ENCODE peak calls at places on chromosomes 16 and 17, in six cellular contexts. One of them, this sample, is unnamed.

GRCh38 chr16:9192746-9193145 is 101.3 kb downstream of the HAPSTR1 start:
- DNase-seq in kidney tubule cell: peak; percentile 86
- DNase-seq in neural crest cell: no peak
- DNase-seq in HL-60: no peak
- DNase-seq in dorsolateral prefrontal cortex: no peak
- DNase-seq in iris pigment epithelial cell: no peak
- DNase-seq in this sample: no peak

GRCh38 chr17:53628011-53628410 is 194.7 kb upstream of the KIF2B start:
- DNase-seq in kidney tubule cell: peak; percentile 80
- DNase-seq in neural crest cell: no peak
- DNase-seq in HL-60: no peak
- DNase-seq in dorsolateral prefrontal cortex: no peak
- DNase-seq in iris pigment epithelial cell: peak; percentile 70
- DNase-seq in this sample: no peak

GRCh38 chr16:71296584-71297133 is 7.5 kb upstream of the CMTR2 start:
- DNase-seq in kidney tubule cell: no peak
- DNase-seq in neural crest cell: no peak
- DNase-seq in HL-60: no peak
- DNase-seq in dorsolateral prefrontal cortex: no peak
- DNase-seq in iris pigment epithelial cell: no peak
- DNase-seq in this sample: no peak

GRCh38 chr17:1362065-1362848 is 37.8 kb downstream of the YWHAE start:
- DNase-seq in kidney tubule cell: no peak
- DNase-seq in neural crest cell: no peak
- DNase-seq in HL-60: no peak
- DNase-seq in dorsolateral prefrontal cortex: no peak
- DNase-seq in iris pigment epithelial cell: no peak
- DNase-seq in this sample: no peak

GRCh38 chr17:76735586-76736348 is 1.4 kb downstream of the SRSF2 start:
- DNase-seq in kidney tubule cell: peak; percentile 20
- DNase-seq in neural crest cell: no peak
- DNase-seq in HL-60: no peak
- DNase-seq in dorsolateral prefrontal cortex: no peak
- DNase-seq in iris pigment epithelial cell: no peak
- DNase-seq in this sample: no peak

GRCh38 chr16:58614212-58614611 is 15.4 kb downstream of the CNOT1 start:
- DNase-seq in kidney tubule cell: no peak
- DNase-seq in neural crest cell: no peak
- DNase-seq in HL-60: no peak
- DNase-seq in dorsolateral prefrontal cortex: no peak
- DNase-seq in iris pigment epithelial cell: peak; percentile 67
- DNase-seq in this sample: no peak

GRCh38 chr17:33516645-33517044 is 223.6 kb upstream of the ASIC2 start:
- DNase-seq in kidney tubule cell: no peak
- DNase-seq in neural crest cell: no peak
- DNase-seq in HL-60: no peak
- DNase-seq in dorsolateral prefrontal cortex: no peak
- DNase-seq in iris pigment epithelial cell: no peak
- DNase-seq in this sample: no peak

GRCh38 chr17:27549251-27549919 is 81.6 kb upstream of the LGALS9 start:
- DNase-seq in kidney tubule cell: no peak
- DNase-seq in neural crest cell: no peak
- DNase-seq in HL-60: no peak
- DNase-seq in dorsolateral prefrontal cortex: peak; percentile 68
- DNase-seq in iris pigment epithelial cell: no peak
- DNase-seq in this sample: no peak

GRCh38 chr16:89565506-89566372 is 5.3 kb downstream of the RPL13 start:
- DNase-seq in kidney tubule cell: peak; percentile 80
- DNase-seq in neural crest cell: peak; percentile 68
- DNase-seq in HL-60: peak; percentile 61
- DNase-seq in dorsolateral prefrontal cortex: no peak
- DNase-seq in iris pigment epithelial cell: no peak
- DNase-seq in this sample: peak; percentile 56

GRCh38 chr17:37261286-37261685 is 114.5 kb upstream of the C17orf78 start:
- DNase-seq in kidney tubule cell: peak; percentile 52
- DNase-seq in neural crest cell: no peak
- DNase-seq in HL-60: peak; percentile 21
- DNase-seq in dorsolateral prefrontal cortex: no peak
- DNase-seq in iris pigment epithelial cell: peak; percentile 71
- DNase-seq in this sample: no peak

GRCh38 chr16:4315185-4316102 is at the start of gene GLIS2:
- DNase-seq in kidney tubule cell: peak; percentile 88
- DNase-seq in neural crest cell: peak; percentile 66
- DNase-seq in HL-60: no peak
- DNase-seq in dorsolateral prefrontal cortex: no peak
- DNase-seq in iris pigment epithelial cell: peak; percentile 80
- DNase-seq in this sample: peak; percentile 85

GRCh38 chr16:6684076-6684673 is 648.5 kb upstream of the RBFOX1 start:
- DNase-seq in kidney tubule cell: peak; percentile 52
- DNase-seq in neural crest cell: peak; percentile 19
- DNase-seq in HL-60: peak; percentile 1
- DNase-seq in dorsolateral prefrontal cortex: peak; percentile 46
- DNase-seq in iris pigment epithelial cell: peak; percentile 20
- DNase-seq in this sample: peak; percentile 47

GRCh38 chr17:35865412-35866355 is 3.0 kb downstream of the HEATR9 start:
- DNase-seq in kidney tubule cell: no peak
- DNase-seq in neural crest cell: no peak
- DNase-seq in HL-60: no peak
- DNase-seq in dorsolateral prefrontal cortex: no peak
- DNase-seq in iris pigment epithelial cell: peak; percentile 66
- DNase-seq in this sample: no peak

GRCh38 chr16:2158262-2158638 is 2.7 kb downstream of the TRAF7 start:
- DNase-seq in kidney tubule cell: no peak
- DNase-seq in neural crest cell: no peak
- DNase-seq in HL-60: no peak
- DNase-seq in dorsolateral prefrontal cortex: no peak
- DNase-seq in iris pigment epithelial cell: no peak
- DNase-seq in this sample: no peak

GRCh38 chr16:11296706-11297491 is 15.8 kb upstream of the PRM1 start:
- DNase-seq in kidney tubule cell: peak; percentile 9
- DNase-seq in neural crest cell: no peak
- DNase-seq in HL-60: no peak
- DNase-seq in dorsolateral prefrontal cortex: no peak
- DNase-seq in iris pigment epithelial cell: no peak
- DNase-seq in this sample: no peak

GRCh38 chr17:57947369-57947768 is 7.8 kb downstream of the CUEDC1 start:
- DNase-seq in kidney tubule cell: no peak
- DNase-seq in neural crest cell: no peak
- DNase-seq in HL-60: no peak
- DNase-seq in dorsolateral prefrontal cortex: no peak
- DNase-seq in iris pigment epithelial cell: no peak
- DNase-seq in this sample: no peak